ENCODE peak calls at places on chromosomes 3 and 15, in six cellular contexts. N is psoas muscle; Z is NT2/D1; W is GM10248; A is NCI-H2081; L is effector memory CD4-positive, alpha-beta T cell. U is an unnamed sample.

GRCh38 chr3:47583320-47584075 is 4.8 kb upstream of the CSPG5 start:
- DNase-seq in W (no peak), N (no peak), A (no peak), Z (no peak), L (no peak), U (no peak)

GRCh38 chr15:98650871-98651481 is 2.6 kb downstream of the IGF1R start:
- DNase-seq in W (no peak), L (no peak), Z (no peak), A (no peak), N (no peak), U (peak; percentile 55)

GRCh38 chr3:13079510-13079909 is 6.3 kb upstream of the IQSEC1 start:
- DNase-seq in N (no peak), A (no peak), W (no peak), Z (no peak), L (no peak), U (no peak)

GRCh38 chr3:120497318-120497717 is 46.5 kb upstream of the FSTL1 start:
- DNase-seq in A (no peak), N (no peak), W (no peak), L (no peak), Z (no peak), U (peak; percentile 98)

GRCh38 chr15:100713163-100713867 is 110.9 kb downstream of the ASB7 start:
- DNase-seq in W (no peak), L (no peak), N (no peak), A (no peak), Z (no peak), U (peak; percentile 79)

GRCh38 chr3:189739396-189739795 is 108.2 kb downstream of the TP63 start:
- DNase-seq in L (no peak), Z (no peak), A (no peak), W (no peak), N (no peak), U (no peak)

GRCh38 chr3:34357461-34357860 is 559.0 kb downstream of the PDCD6IP start:
- DNase-seq in L (no peak), Z (no peak), W (no peak), N (no peak), A (no peak), U (no peak)

GRCh38 chr15:75067123-75067854 is 43.9 kb downstream of the PPCDC start:
- DNase-seq in Z (no peak), L (peak; percentile 9), A (no peak), W (no peak), N (no peak), U (peak; percentile 67)

GRCh38 chr15:44706946-44707636 is 4.0 kb downstream of the PATL2 start:
- DNase-seq in A (no peak), L (no peak), Z (no peak), W (no peak), N (no peak), U (no peak)

GRCh38 chr15:90845201-90845949 is 23.0 kb upstream of the FURIN start:
- DNase-seq in Z (no peak), L (no peak), N (no peak), A (no peak), W (peak; percentile 74), U (peak; percentile 91)

GRCh38 chr15:68479406-68479805 is 47.4 kb upstream of the ITGA11 start:
- DNase-seq in N (peak; percentile 66), W (no peak), A (no peak), L (no peak), Z (no peak), U (peak; percentile 27)

GRCh38 chr3:15646924-15647511 is 45.5 kb downstream of the BTD start:
- DNase-seq in W (no peak), L (no peak), N (peak; percentile 67), Z (no peak), A (no peak), U (peak; percentile 96)

GRCh38 chr3:113227146-113227545 is 15.8 kb downstream of the BOC start:
- DNase-seq in N (no peak), W (no peak), A (no peak), L (no peak), Z (no peak), U (no peak)

GRCh38 chr15:63611217-63611616 is 14.0 kb downstream of the FBXL22 start:
- DNase-seq in Z (no peak), N (no peak), W (no peak), A (no peak), L (no peak), U (no peak)

GRCh38 chr15:57507111-57507510 is 84.6 kb upstream of the MYZAP start:
- DNase-seq in W (no peak), L (no peak), A (no peak), N (no peak), Z (no peak), U (no peak)

GRCh38 chr15:78977091-78977571 is 32.3 kb upstream of the CTSH start:
- DNase-seq in W (peak; percentile 84), L (no peak), Z (no peak), N (no peak), A (no peak), U (no peak)

GRCh38 chr3:143429628-143430514 is 310.3 kb downstream of the CHST2 start:
- DNase-seq in Z (no peak), N (no peak), A (no peak), L (no peak), W (no peak), U (peak; percentile 59)

GRCh38 chr15:91521996-91522395 is 331.5 kb upstream of the SLCO3A1 start:
- DNase-seq in A (no peak), Z (no peak), N (no peak), L (no peak), W (no peak), U (peak; percentile 64)

GRCh38 chr3:178986456-178986855 is 85.2 kb downstream of the ZMAT3 start:
- DNase-seq in L (no peak), N (no peak), Z (no peak), A (no peak), W (no peak), U (no peak)